ENCODE peak calls at places on chromosome 9, in seven cellular contexts. Y is PC-9; M is left ventricle myocardium inferior; S is pancreas; W is right atrium auricular region; V is esophagus squamous epithelium; J is CD8-positive, alpha-beta memory T cell. H is an unnamed sample.
A peak's percentile ranks its signal among the peaks of the same experiment; 100 is the strongest.

GRCh38 chr9:16679327-16679821 is 191.1 kb downstream of the BNC2 start:
- DNase-seq in Y (no peak), M (no peak), S (no peak), W (no peak), V (no peak), J (no peak), H (no peak)

GRCh38 chr9:125361837-125362531 is 100.4 kb downstream of the GAPVD1 start:
- DNase-seq in Y (no peak), M (no peak), S (no peak), W (no peak), V (no peak), J (no peak), H (no peak)

GRCh38 chr9:124420991-124421543 is 5.8 kb upstream of the PSMB7 start:
- DNase-seq in Y (no peak), M (no peak), S (no peak), W (no peak), V (no peak), J (no peak), H (no peak)

GRCh38 chr9:131621551-131622321 is 76.4 kb downstream of the PRRT1B start:
- DNase-seq in Y (no peak), M (no peak), S (no peak), W (no peak), V (no peak), J (peak; percentile 28), H (no peak)

GRCh38 chr9:120878188-120879130 is 1.5 kb upstream of the PHF19 start:
- DNase-seq in Y (no peak), M (no peak), S (no peak), W (no peak), V (no peak), J (no peak), H (no peak)

GRCh38 chr9:89648247-89649000 is 43.6 kb downstream of the GADD45G start:
- DNase-seq in Y (no peak), M (no peak), S (no peak), W (no peak), V (no peak), J (no peak), H (no peak)

GRCh38 chr9:69542942-69543704 is 129.0 kb downstream of the APBA1 start:
- DNase-seq in Y (no peak), M (peak; percentile 31), S (no peak), W (no peak), V (no peak), J (no peak), H (no peak)

GRCh38 chr9:8627944-8628679 is 828.5 kb upstream of the DMAC1 start:
- DNase-seq in Y (no peak), M (no peak), S (no peak), W (no peak), V (no peak), J (no peak), H (no peak)

GRCh38 chr9:129549139-129549538 is 71.8 kb downstream of the C9orf50 start:
- DNase-seq in Y (no peak), M (no peak), S (no peak), W (no peak), V (no peak), J (no peak), H (no peak)

GRCh38 chr9:84146893-84147705 is 166.5 kb downstream of the RMI1 start:
- DNase-seq in Y (no peak), M (no peak), S (no peak), W (no peak), V (no peak), J (no peak), H (no peak)

GRCh38 chr9:105330201-105330600 is 85.8 kb downstream of the SLC44A1 start:
- DNase-seq in Y (no peak), M (no peak), S (no peak), W (no peak), V (no peak), J (no peak), H (no peak)
- H3K4me3 ChIP-seq in Y (no peak overlapping the region), M (no peak overlapping the region), S (no peak overlapping the region), W (no peak overlapping the region), V (no peak overlapping the region), J (no peak overlapping the region), H (no peak overlapping the region)

GRCh38 chr9:137761032-137761431 is 116.5 kb upstream of the CACNA1B start:
- DNase-seq in Y (no peak), M (no peak), S (no peak), W (no peak), V (no peak), J (no peak), H (no peak)

GRCh38 chr9:137762414-137763061 is 115.0 kb upstream of the CACNA1B start:
- DNase-seq in Y (no peak), M (no peak), S (no peak), W (no peak), V (no peak), J (no peak), H (no peak)

GRCh38 chr9:137760426-137760825 is 117.2 kb upstream of the CACNA1B start:
- DNase-seq in Y (no peak), M (no peak), S (no peak), W (no peak), V (no peak), J (no peak), H (no peak)

GRCh38 chr9:137763271-137763955 is 114.2 kb upstream of the CACNA1B start:
- DNase-seq in Y (no peak), M (no peak), S (peak; percentile 77), W (no peak), V (no peak), J (no peak), H (no peak)

GRCh38 chr9:137761793-137762192 is 115.8 kb upstream of the CACNA1B start:
- DNase-seq in Y (no peak), M (no peak), S (no peak), W (no peak), V (no peak), J (no peak), H (no peak)
- H3K4me1 ChIP-seq in Y (no peaks in the 10 kb centered on the region), M (peaks cover 8% of the 10 kb centered on the region), S (no peaks in the 10 kb centered on the region), W (no peaks in the 10 kb centered on the region), V (no peaks in the 10 kb centered on the region), J (peaks cover 5% of the 10 kb centered on the region), H (peaks cover 9% of the 10 kb centered on the region)

DNA sequence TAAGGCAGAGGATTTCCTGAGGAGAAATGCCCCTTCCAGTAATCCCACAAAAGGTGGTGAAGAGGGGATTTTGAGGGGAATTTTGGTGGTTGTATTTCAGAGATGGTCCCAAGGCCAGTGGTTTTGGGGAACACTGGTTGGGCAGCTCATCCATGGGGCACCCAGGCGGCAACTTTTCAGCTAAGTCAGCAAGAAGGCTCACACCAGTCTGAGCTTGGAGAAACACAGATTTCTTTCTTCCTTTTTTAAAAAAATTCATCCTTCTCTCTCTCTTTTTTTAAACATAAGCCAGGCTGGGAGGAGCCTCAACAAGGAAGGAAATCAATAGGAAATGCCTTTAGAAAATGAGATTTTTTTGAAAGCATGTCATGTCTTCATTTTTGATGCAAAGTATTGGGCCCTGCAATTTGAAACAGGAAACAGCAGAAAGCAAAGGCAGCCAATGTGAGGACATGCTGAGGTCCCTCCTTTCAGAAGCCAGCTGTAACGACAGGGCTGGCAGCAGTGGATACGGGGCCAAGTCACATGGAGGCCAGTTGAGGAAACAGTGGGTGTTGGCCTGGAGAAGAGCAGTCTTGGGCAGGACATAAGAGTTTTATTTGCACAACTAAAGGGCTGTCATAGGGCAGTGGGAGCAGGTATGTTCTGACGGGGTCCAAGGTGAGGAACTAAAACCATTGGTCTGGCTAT is 155.3 kb upstream of the KLF4 start:
- DNase-seq in Y (no peak), M (peak; percentile 48), S (no peak), W (peak; percentile 79), V (no peak), J (no peak), H (no peak)
- H3K27me3 ChIP-seq in Y (no peaks in the 10 kb centered on the region), M (no peaks in the 10 kb centered on the region), S (no peaks in the 10 kb centered on the region), W (no peaks in the 10 kb centered on the region), V (no peaks in the 10 kb centered on the region), J (peaks cover 3% of the 10 kb centered on the region), H (no peaks in the 10 kb centered on the region)

DNA sequence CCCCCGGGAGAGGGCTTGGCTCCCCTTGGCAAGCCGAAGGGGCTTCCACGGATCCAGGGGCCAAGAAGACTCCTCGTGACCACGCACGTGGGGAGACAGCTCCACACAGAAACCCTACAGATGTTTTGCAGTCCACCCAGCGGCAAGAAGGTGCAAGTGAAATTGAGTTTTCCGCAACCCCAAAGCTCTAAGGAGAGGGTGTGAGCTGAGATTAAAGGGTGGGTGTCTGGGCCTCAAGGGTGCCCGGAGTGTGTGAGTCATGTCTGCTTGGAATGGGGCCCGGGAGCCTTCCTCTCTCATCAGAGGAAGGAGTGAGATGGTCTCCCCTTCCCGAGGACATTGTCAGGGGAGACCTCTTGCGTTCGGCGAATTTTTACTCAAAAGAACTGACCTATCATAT is 79.1 kb downstream of the OLFM1 start:
- DNase-seq in Y (no peak), M (no peak), S (no peak), W (no peak), V (no peak), J (no peak), H (no peak)
- H3K4me3 ChIP-seq in Y (no peak overlapping the region), M (no peak overlapping the region), S (no peak overlapping the region), W (no peak overlapping the region), V (no peak overlapping the region), J (no peak overlapping the region), H (no peak overlapping the region)

GRCh38 chr9:109403116-109403515 is 82.3 kb upstream of the EPB41L4B start:
- DNase-seq in Y (peak; percentile 38), M (no peak), S (no peak), W (no peak), V (no peak), J (no peak), H (no peak)
- H3K4me1 ChIP-seq in Y (no peaks in the 10 kb centered on the region), M (no peaks in the 10 kb centered on the region), S (no peaks in the 10 kb centered on the region), W (no peaks in the 10 kb centered on the region), V (no peaks in the 10 kb centered on the region), J (no peaks in the 10 kb centered on the region), H (no peaks in the 10 kb centered on the region)

GRCh38 chr9:134565316-134565915 is 76.2 kb upstream of the COL5A1 start:
- DNase-seq in Y (no peak), M (no peak), S (no peak), W (peak; percentile 21), V (no peak), J (no peak), H (no peak)

GRCh38 chr9:134564431-134565170 is 77.0 kb upstream of the COL5A1 start:
- DNase-seq in Y (peak; percentile 57), M (no peak), S (no peak), W (peak; percentile 38), V (no peak), J (no peak), H (no peak)

GRCh38 chr9:134561427-134562145 is 80.0 kb upstream of the COL5A1 start:
- DNase-seq in Y (no peak), M (no peak), S (no peak), W (no peak), V (no peak), J (no peak), H (no peak)

GRCh38 chr9:134562146-134562753 is 79.4 kb upstream of the COL5A1 start:
- DNase-seq in Y (no peak), M (no peak), S (no peak), W (no peak), V (no peak), J (no peak), H (no peak)

GRCh38 chr9:134563397-134563796 is 78.2 kb upstream of the COL5A1 start:
- DNase-seq in Y (no peak), M (no peak), S (no peak), W (no peak), V (no peak), J (no peak), H (no peak)
- H3K27me3 ChIP-seq in Y (peaks cover 78% of the 10 kb centered on the region), M (peaks cover 7% of the 10 kb centered on the region), S (no peaks in the 10 kb centered on the region), W (no peaks in the 10 kb centered on the region), V (no peaks in the 10 kb centered on the region), J (no peaks in the 10 kb centered on the region), H (no peaks in the 10 kb centered on the region)

DNA sequence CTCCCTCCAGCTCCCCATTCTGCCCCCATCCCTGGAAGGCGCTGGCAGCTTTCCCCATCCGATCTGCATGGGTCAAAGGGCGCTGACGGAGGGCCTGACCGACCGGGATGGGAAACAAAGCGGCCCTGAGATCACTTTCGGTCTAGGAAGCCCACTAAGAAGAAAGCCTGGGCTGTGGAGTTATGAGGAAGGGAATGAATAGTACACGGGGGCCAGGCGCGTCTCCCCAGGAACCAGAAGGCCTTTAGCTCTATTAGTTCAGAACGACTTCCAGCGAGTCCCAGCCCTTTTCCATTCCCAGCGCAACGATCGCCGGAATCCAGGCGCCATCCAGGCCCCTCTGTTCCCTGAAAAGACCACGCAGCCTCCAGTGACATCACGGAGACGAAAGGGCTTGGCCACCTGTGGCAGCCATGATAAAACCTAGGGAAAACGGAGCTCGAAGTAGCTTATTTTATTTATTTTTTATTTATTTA is 70.1 kb upstream of the CCDC180 start:
- DNase-seq in Y (no peak), M (no peak), S (no peak), W (no peak), V (no peak), J (no peak), H (no peak)
- H3K4me3 ChIP-seq in Y (no peak overlapping the region), M (peak overlapping the region; percentile 76), S (peak overlapping the region; percentile 53), W (peak overlapping the region; percentile 65), V (peak overlapping the region; percentile 73), J (no peak overlapping the region), H (no peak overlapping the region)